ENCODE peak calls at places on chromosome 15, in five cellular contexts. L is neuronal stem cell, K is trophoblast cell, W is mesenchymal stem cell, F is H1. I is an unnamed sample.

GRCh38 chr15:42010434-42010833 is 10.4 kb downstream of the PLA2G4E start:
- DNase-seq in W (peak), L (no peak), F (no peak), K (peak), I (no peak)

GRCh38 chr15:47514251-47514652 is 203.1 kb upstream of the SEMA6D start:
- DNase-seq in L (no peak), K (peak), W (peak), F (no peak), I (no peak)

GRCh38 chr15:78103406-78104118 is 11.2 kb downstream of the SH2D7 start:
- DNase-seq in L (no peak), F (no peak), W (no peak), K (peak), I (no peak)

GRCh38 chr15:85531083-85531482 is 150.7 kb downstream of the AKAP13 start:
- DNase-seq in K (no peak), W (peak), L (no peak), F (no peak), I (no peak)

GRCh38 chr15:51334011-51334426 is 4.4 kb downstream of the CYP19A1 start:
- DNase-seq in F (no peak), K (no peak), W (no peak), L (no peak), I (no peak)

GRCh38 chr15:50358805-50359204 is 3.8 kb upstream of the GABPB1 start:
- DNase-seq in L (no peak), K (peak), F (no peak), W (peak), I (peak)

GRCh38 chr15:41577863-41578735 is 19.1 kb downstream of the TYRO3 start:
- DNase-seq in L (no peak), K (no peak), W (no peak), F (no peak), I (no peak)

GRCh38 chr15:82960766-82961165 is 8.2 kb upstream of the HOMER2 start:
- DNase-seq in F (no peak), W (no peak), L (no peak), K (no peak), I (no peak)

GRCh38 chr15:92884813-92885461 is 15.2 kb upstream of the CHD2 start:
- DNase-seq in F (no peak), L (no peak), W (no peak), K (peak), I (no peak)

GRCh38 chr15:37099321-37100108 is 834 bp downstream of the MEIS2 start:
- DNase-seq in L (peak), F (no peak), K (peak), W (peak), I (no peak)

GRCh38 chr15:45162771-45163507 is 24.8 kb downstream of the SHF start:
- DNase-seq in W (peak), F (peak), L (peak), K (peak), I (peak)

GRCh38 chr15:89320200-89320599 is 14.4 kb downstream of the POLG start:
- DNase-seq in W (no peak), L (no peak), K (no peak), F (no peak), I (no peak)

GRCh38 chr15:90231028-90232017 is 2.4 kb downstream of the CIB1 start:
- DNase-seq in W (no peak), L (no peak), F (no peak), K (peak), I (no peak)

GRCh38 chr15:72047020-72047419 is 70.9 kb downstream of the MYO9A start:
- DNase-seq in F (no peak), W (no peak), L (no peak), K (peak), I (no peak)

GRCh38 chr15:81341351-81341750 is 17.4 kb upstream of the STARD5 start:
- DNase-seq in L (no peak), F (no peak), W (no peak), K (no peak), I (no peak)

GRCh38 chr15:82804575-82804949 is 1.3 kb downstream of the FSD2 start:
- DNase-seq in F (no peak), K (no peak), L (no peak), W (peak), I (no peak)

GRCh38 chr15:55673287-55673686 is 69.7 kb downstream of the PRTG start:
- DNase-seq in K (no peak), L (no peak), W (no peak), F (no peak), I (no peak)

GRCh38 chr15:22952826-22953579 is 27.2 kb downstream of the CYFIP1 start:
- DNase-seq in K (no peak), L (peak), W (no peak), F (peak), I (peak)

GRCh38 chr15:38128389-38128788 is 124.2 kb upstream of the SPRED1 start:
- DNase-seq in K (peak), W (peak), L (no peak), F (no peak), I (no peak)
- H3K4me2 ChIP-seq in K (no peak), W (no peak), L (no peak), F (no peak), I (no peak)

GRCh38 chr15:65214010-65214409 is 2.7 kb upstream of the CILP start:
- DNase-seq in L (no peak), F (no peak), W (no peak), K (no peak), I (no peak)

GRCh38 chr15:65209701-65210643 is 1.3 kb downstream of the CILP start:
- DNase-seq in W (no peak), K (peak), L (no peak), F (no peak), I (no peak)

GRCh38 chr15:65213241-65213640 is 2.0 kb upstream of the CILP start:
- DNase-seq in W (no peak), F (no peak), L (no peak), K (no peak), I (no peak)

GRCh38 chr15:65211157-65211982 is at the start of gene CILP:
- DNase-seq in W (peak), F (no peak), L (no peak), K (peak), I (no peak)

DNA sequence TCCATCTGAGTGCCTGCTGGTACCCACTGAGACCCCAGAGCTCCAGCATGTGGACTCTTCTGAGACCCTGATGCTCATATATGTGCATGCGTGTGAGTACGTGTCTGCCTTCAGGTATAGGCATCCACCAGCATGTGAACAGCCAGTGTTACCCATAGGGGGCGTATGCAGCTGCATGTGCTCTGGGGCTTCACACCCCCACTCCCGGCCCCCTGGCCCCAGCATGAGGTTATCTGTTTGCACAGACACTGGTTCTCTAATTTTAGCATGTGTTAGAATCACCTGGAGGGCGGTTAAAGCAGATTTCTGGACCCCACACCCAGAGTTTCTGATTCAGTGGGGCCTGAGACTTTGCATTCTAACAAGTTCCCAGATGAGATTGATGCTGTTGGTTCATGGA is 824 bp upstream of the CILP start:
- DNase-seq in K (peak), L (no peak), W (no peak), F (no peak), I (peak)
- H2BK12ac ChIP-seq in K (no peak), L (no peak), W (no peak), F (no peak), I (no peak)

GRCh38 chr15:73940061-73940981 is 14.1 kb downstream of the LOXL1 start:
- DNase-seq in W (no peak), L (no peak), K (no peak), F (no peak), I (no peak)
- H3K4me2 ChIP-seq in W (no peak), L (no peak), K (no peak), F (no peak), I (no peak)

DNA sequence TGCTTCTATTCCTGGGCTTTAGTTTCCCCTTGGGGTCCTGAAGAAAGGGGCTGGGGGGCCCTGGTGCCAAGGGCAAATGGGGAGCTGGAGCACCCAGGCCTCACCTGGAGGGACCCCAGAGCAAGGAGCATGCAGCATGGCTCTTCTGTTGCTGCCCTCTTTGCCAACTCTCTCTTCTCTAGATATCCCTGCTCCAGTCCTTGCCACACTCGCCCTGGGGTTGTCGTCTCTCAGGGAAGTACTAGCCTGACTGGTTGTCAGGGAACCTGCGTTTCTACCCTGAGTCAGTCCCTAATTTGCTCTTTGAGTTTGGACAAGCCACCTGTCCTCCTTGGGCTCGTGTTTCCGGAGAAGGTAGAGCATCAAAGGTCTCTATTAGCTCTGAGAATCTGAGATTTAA is 63.7 kb upstream of the UBE2Q2 start:
- DNase-seq in L (no peak), K (no peak), W (no peak), F (no peak), I (no peak)
- H2BK12ac ChIP-seq in L (no peak), K (no peak), W (no peak), F (no peak), I (no peak)

GRCh38 chr15:62818691-62819090 is 223.9 kb upstream of the TPM1 start:
- DNase-seq in L (no peak), W (peak), K (no peak), F (no peak), I (no peak)

GRCh38 chr15:62821384-62822131 is 221.0 kb upstream of the TPM1 start:
- DNase-seq in F (no peak), K (no peak), L (no peak), W (no peak), I (no peak)

GRCh38 chr15:62828364-62828763 is 214.2 kb upstream of the TPM1 start:
- DNase-seq in F (no peak), L (no peak), K (no peak), W (peak), I (no peak)

GRCh38 chr15:62822228-62822627 is 220.3 kb upstream of the TPM1 start:
- DNase-seq in K (no peak), F (no peak), L (no peak), W (no peak), I (no peak)

DNA sequence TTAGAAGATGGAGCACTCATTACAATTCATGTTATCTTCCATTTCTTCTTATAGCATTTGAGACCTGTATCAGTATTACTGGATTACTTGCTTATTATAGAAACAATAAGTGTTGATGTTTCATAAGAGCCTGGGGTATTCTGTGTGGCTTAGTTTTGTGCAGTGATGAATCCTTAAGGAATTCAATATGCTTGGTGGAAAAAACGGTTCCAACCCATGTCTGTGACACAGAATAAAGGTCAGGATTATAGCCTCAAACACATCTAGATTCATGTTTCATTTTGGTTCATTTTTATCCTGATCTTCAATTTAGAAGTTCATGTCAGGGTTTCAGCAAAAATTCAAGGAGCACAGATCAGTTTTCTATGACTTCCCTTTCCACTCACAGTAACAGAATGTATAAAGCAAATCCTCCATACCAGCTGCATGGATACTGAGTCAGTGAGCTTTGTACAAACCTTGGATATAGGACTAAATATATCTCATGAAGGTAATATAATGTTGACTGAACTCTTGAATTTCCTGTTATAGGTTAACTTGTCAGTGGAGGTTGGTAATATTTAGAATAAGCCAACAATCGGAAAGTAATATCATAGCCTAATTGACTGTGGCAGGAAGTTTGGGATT is 218.3 kb upstream of the TPM1 start:
- DNase-seq in F (no peak), W (peak), L (no peak), K (no peak), I (no peak)
- H3K4me2 ChIP-seq in F (no peak), W (no peak), L (no peak), K (no peak), I (no peak)

DNA sequence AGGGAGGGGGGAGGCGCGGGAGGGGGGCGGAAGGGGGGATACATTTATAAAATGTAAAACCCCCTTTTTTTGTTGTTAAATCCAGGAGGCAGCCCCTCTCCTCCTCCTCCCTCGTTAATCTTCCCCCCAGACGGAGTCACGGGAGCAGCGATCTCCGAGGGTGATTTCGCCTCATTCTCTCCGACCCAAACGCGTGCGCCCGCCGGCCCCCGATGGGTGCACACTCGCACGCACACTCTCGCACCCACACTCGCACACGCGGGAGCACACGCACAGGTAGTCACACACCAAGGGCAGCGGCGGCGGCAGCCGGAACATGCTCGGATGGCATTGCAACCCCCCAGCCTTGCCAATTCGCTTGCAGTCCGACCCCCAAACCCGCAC is 498 bp downstream of the ANP32A start:
- DNase-seq in K (peak), L (no peak), W (peak), F (no peak), I (no peak)
- H2BK12ac ChIP-seq in K (peak), L (peak), W (peak), F (peak), I (no peak)

DNA sequence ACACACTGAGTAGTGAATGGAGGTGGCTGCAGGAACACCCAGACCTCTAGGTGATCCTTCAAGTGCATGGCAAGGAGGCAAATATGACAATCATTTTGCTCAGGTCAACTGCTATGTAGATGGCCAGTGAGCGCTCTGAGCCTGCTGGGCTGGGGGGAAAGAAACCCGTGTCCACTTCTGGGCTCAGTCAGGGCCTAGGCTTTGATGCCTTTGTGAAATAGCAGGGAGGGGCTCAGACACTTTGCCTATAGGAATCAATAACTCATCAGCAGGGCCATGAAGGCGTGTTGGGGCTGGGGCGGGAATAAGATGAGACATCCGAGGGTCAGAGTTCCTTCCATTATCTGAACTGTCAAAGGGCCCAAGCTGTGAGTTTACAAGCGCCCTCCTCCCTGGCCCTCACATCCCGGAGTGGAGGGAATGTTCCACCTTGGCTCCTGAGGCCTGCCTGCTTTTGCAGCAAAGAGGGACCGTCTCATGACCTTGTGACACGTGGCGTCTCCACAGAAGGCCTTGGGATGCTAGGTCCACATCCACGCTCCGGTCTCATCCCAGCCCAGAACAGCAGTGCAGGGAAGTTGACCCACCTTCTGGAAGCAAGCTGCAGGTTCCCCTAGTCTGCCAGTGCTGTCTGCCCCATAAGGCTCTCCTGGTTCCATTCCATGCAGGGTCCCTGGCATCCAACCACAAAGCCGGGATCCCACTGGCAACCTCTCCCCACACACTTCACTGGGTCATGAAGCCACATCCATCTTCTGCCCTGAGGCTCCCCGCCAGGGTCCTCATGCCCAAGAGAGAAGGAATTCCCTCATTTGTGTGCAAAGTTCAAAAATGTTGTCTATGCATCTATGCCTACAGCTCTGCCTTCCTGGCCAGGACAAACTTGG is 78.4 kb downstream of the CHSY1 start:
- DNase-seq in W (no peak), L (no peak), F (no peak), K (peak), I (no peak)
- H3K4me2 ChIP-seq in W (no peak), L (no peak), F (no peak), K (no peak), I (no peak)

GRCh38 chr15:70466305-70466704 is 297.1 kb downstream of the UACA start:
- DNase-seq in L (no peak), K (no peak), W (no peak), F (no peak), I (no peak)

GRCh38 chr15:70465812-70466211 is 297.5 kb downstream of the UACA start:
- DNase-seq in L (no peak), K (peak), W (no peak), F (no peak), I (no peak)

GRCh38 chr15:70461017-70461416 is 302.3 kb downstream of the UACA start:
- DNase-seq in L (no peak), W (no peak), K (peak), F (no peak), I (no peak)

GRCh38 chr15:70463453-70463834 is 299.9 kb downstream of the UACA start:
- DNase-seq in K (no peak), F (no peak), W (no peak), L (no peak), I (no peak)

GRCh38 chr15:70461992-70462391 is 301.4 kb downstream of the UACA start:
- DNase-seq in F (no peak), W (no peak), L (no peak), K (peak), I (no peak)
- H2BK12ac ChIP-seq in F (no peak), W (peak), L (no peak), K (no peak), I (no peak)

GRCh38 chr15:95286316-95286880 is 1044.1 kb upstream of the NR2F2 start:
- DNase-seq in L (no peak), K (no peak), W (no peak), F (no peak), I (no peak)

GRCh38 chr15:95284933-95285401 is 1045.5 kb upstream of the NR2F2 start:
- DNase-seq in W (peak), K (no peak), F (no peak), L (peak), I (no peak)

GRCh38 chr15:95286911-95287769 is 1043.4 kb upstream of the NR2F2 start:
- DNase-seq in W (no peak), F (no peak), K (no peak), L (peak), I (peak)

GRCh38 chr15:95290376-95290973 is 1040.0 kb upstream of the NR2F2 start:
- DNase-seq in F (no peak), W (no peak), L (no peak), K (no peak), I (no peak)

DNA sequence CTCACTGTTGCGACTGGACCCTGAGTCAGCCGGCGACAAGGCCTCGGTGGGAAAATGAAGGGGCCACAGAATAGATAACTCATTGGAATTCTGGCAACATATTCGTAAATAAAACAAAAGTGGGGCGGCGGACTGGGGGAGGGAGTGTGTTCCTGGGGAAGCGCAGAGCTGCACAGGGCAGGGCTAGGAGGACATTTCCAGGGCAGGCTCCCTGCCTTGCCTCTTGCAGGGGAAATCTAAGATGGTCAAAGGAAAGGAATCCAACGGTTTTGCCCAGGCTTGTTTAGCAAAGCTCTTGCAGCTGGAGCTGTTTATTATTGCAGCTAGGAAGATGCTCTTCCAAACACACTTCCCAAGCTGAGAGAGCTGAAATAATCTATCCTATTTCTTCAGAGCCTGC is 1042.7 kb upstream of the NR2F2 start:
- DNase-seq in W (no peak), L (no peak), F (no peak), K (no peak), I (no peak)
- H3K4me2 ChIP-seq in W (no peak), L (peak), F (peak), K (no peak), I (peak)

I was measured in H9.